ENCODE peak calls at places on chromosomes 4 and X, in eight cellular contexts. F, E, S, B, K, W, G and H are unnamed samples.

GRCh38 chr4:108483077-108483476 is 137.3 kb upstream of the RPL34 start:
- DNase-seq in F (no peak), G (no peak), S (no peak), E (no peak), K (no peak), B (no peak), W (no peak), H (peak)

GRCh38 chr4:55553442-55553841 is 6.7 kb upstream of the CLOCK start:
- DNase-seq in S (no peak), E (peak), W (peak), G (peak), F (no peak), K (peak), B (no peak), H (peak)

GRCh38 chr4:152528060-152528459 is 7.8 kb downstream of the FBXW7 start:
- DNase-seq in F (no peak), E (no peak), B (no peak), K (no peak), S (no peak), G (no peak), W (no peak), H (no peak)

GRCh38 chrX:68183612-68184214 is 249.6 kb downstream of the OPHN1 start:
- DNase-seq in G (peak), B (no peak), E (peak), S (no peak), K (no peak), W (peak), F (no peak), H (peak)

GRCh38 chrX:17860811-17861495 is at the start of gene RAI2:
- DNase-seq in B (peak), E (no peak), W (no peak), G (no peak), K (peak), S (peak), F (peak), H (no peak)

GRCh38 chr4:142838781-142839180 is 7.3 kb downstream of the INPP4B start:
- DNase-seq in F (no peak), E (no peak), W (no peak), K (no peak), G (no peak), S (no peak), B (no peak), H (no peak)

GRCh38 chr4:87080462-87080861 is 140.0 kb downstream of the KLHL8 start:
- DNase-seq in E (no peak), S (no peak), W (no peak), F (no peak), B (no peak), G (no peak), K (no peak), H (no peak)

GRCh38 chr4:168509786-168510185 is 12.9 kb downstream of the PALLD start:
- DNase-seq in W (peak), G (peak), B (peak), S (no peak), E (peak), F (no peak), K (peak), H (no peak)

GRCh38 chr4:174973336-174973735 is 55.2 kb downstream of the ADAM29 start:
- DNase-seq in K (no peak), F (no peak), E (no peak), G (no peak), S (no peak), W (no peak), B (no peak), H (no peak)

GRCh38 chrX:56802921-56803848 is 74.1 kb downstream of the NBDY start:
- DNase-seq in B (peak), K (peak), E (peak), G (peak), S (peak), F (peak), W (no peak), H (no peak)

GRCh38 chr4:39609454-39609911 is 29.2 kb downstream of the SMIM14 start:
- DNase-seq in S (no peak), F (no peak), B (no peak), G (no peak), W (no peak), K (no peak), E (no peak), H (no peak)